ENCODE peak calls at places on chromosome 19, in five cellular contexts. Y is activated T-cell treated with anti-CD3 and anti-CD28 coated beads, Interleukin-2, amount 50 U/mL, for 24 hours; O is small intestine; C is stimulated activated CD4-positive, alpha-beta T cell treated with anti-CD3 and anti-CD28 coated beads, Interleukin-15, amount 100 ng/mL, for 1 hour; B is AG04449. J is an unnamed sample.

GRCh38 chr19:53131085-53131484 is 1.6 kb downstream of the ZNF415 start:
- DNase-seq in Y (no peak), O (no peak), C (no peak), B (no peak), J (peak)

GRCh38 chr19:920051-920857 is 3.1 kb downstream of the KISS1R start:
- DNase-seq in Y (peak), O (no peak), C (no peak), B (no peak), J (peak)

GRCh38 chr19:7292950-7293794 is 1.0 kb downstream of the INSR start:
- DNase-seq in Y (peak), O (peak), C (peak), B (no peak), J (no peak)

GRCh38 chr19:5539431-5539833 is 28.3 kb downstream of the TINCR start:
- DNase-seq in Y (no peak), O (no peak), C (no peak), B (no peak), J (no peak)

GRCh38 chr19:33505168-33505567 is 16.4 kb downstream of the PEPD start:
- DNase-seq in Y (no peak), O (no peak), C (no peak), B (no peak), J (no peak)

GRCh38 chr19:3369337-3370213 is 3.2 kb downstream of the NFIC start:
- DNase-seq in Y (peak), O (no peak), C (no peak), B (no peak), J (no peak)

GRCh38 chr19:6030214-6030507 is 52.2 kb upstream of the RANBP3 start:
- DNase-seq in Y (no peak), O (no peak), C (no peak), B (no peak), J (no peak)

GRCh38 chr19:49570997-49571676 is 9.2 kb downstream of the NOSIP start:
- DNase-seq in Y (no peak), O (peak), C (no peak), B (no peak), J (peak)

GRCh38 chr19:6687117-6687516 is 17.2 kb upstream of the TNFSF14 start:
- DNase-seq in Y (no peak), O (no peak), C (no peak), B (no peak), J (no peak)

GRCh38 chr19:861756-862528 is 2.5 kb downstream of the CFD start:
- DNase-seq in Y (peak), O (peak), C (peak), B (no peak), J (peak)

GRCh38 chr19:49064029-49064629 is 489 bp downstream of the NTF4 start:
- DNase-seq in Y (no peak), O (no peak), C (no peak), B (no peak), J (no peak)

GRCh38 chr19:16339361-16339725 is 14.7 kb downstream of the KLF2 start:
- DNase-seq in Y (no peak), O (no peak), C (no peak), B (no peak), J (no peak)

GRCh38 chr19:55370305-55370988 is at the start of gene IL11:
- DNase-seq in Y (no peak), O (no peak), C (no peak), B (no peak), J (no peak)

GRCh38 chr19:50858896-50859295 is 4.2 kb downstream of the KLK3 start:
- DNase-seq in Y (no peak), O (peak), C (no peak), B (no peak), J (no peak)

GRCh38 chr19:32649751-32650150 is 25.2 kb downstream of the ANKRD27 start:
- DNase-seq in Y (no peak), O (no peak), C (no peak), B (no peak), J (no peak)

GRCh38 chr19:49890349-49891311 is 6.1 kb downstream of the IL4I1 start:
- DNase-seq in Y (peak), O (peak), C (peak), B (no peak), J (no peak)

GRCh38 chr19:44305457-44305856 is 632 bp upstream of the ZNF235 start:
- DNase-seq in Y (no peak), O (no peak), C (no peak), B (no peak), J (no peak)

GRCh38 chr19:48613024-48613851 is 1.6 kb downstream of the FAM83E start:
- DNase-seq in Y (no peak), O (peak), C (no peak), B (no peak), J (no peak)

GRCh38 chr19:36687214-36688056 is at the start of gene ZNF567:
- DNase-seq in Y (peak), O (peak), C (peak), B (peak), J (peak)

GRCh38 chr19:39179754-39180153 is 17.0 kb upstream of the NCCRP1 start:
- DNase-seq in Y (no peak), O (no peak), C (no peak), B (no peak), J (no peak)

GRCh38 chr19:24166055-24166454 is 79.1 kb downstream of the ZNF254 start:
- DNase-seq in Y (no peak), O (no peak), C (no peak), B (no peak), J (no peak)

GRCh38 chr19:35911790-35912189 is 3.7 kb upstream of the TYROBP start:
- DNase-seq in Y (peak), O (no peak), C (no peak), B (no peak), J (no peak)